ENCODE peak calls at places on chromosomes 2 and 18, in six cellular contexts. V is sigmoid colon, B is suprapubic skin, S is Panc1, G is GM23338, Y is breast epithelium. N is an unnamed sample.
A peak's percentile ranks its signal among the peaks of the same experiment; 100 is the strongest.

GRCh38 chr2:120005834-120006521 is 6.9 kb upstream of the EPB41L5 start:
- DNase-seq in B (no peak), V (no peak), G (no peak), S (no peak), Y (no peak), N (no peak)

GRCh38 chr2:101521497-101521896 is 46.6 kb upstream of the RFX8 start:
- DNase-seq in S (no peak), Y (no peak), B (no peak), V (no peak), G (no peak), N (no peak)

GRCh38 chr2:185787530-185788145 is 49.0 kb downstream of the FSIP2 start:
- DNase-seq in S (no peak), V (no peak), Y (no peak), B (no peak), G (no peak), N (no peak)

GRCh38 chr2:63425606-63426005 is 162.7 kb downstream of the WDPCP start:
- DNase-seq in G (no peak), S (no peak), V (no peak), Y (no peak), B (no peak), N (no peak)

GRCh38 chr2:190488516-190489220 is 45.9 kb downstream of the NEMP2 start:
- DNase-seq in V (no peak), G (no peak), B (no peak), Y (no peak), S (no peak), N (no peak)

GRCh38 chr2:109680523-109681297 is 66.5 kb downstream of the SOWAHC start:
- DNase-seq in B (peak; percentile 5), Y (no peak), S (no peak), V (no peak), G (no peak), N (no peak)

GRCh38 chr2:71282493-71282892 is 49.1 kb upstream of the ZNF638 start:
- DNase-seq in G (peak; percentile 26), V (no peak), B (no peak), S (peak; percentile 10), Y (no peak), N (no peak)

GRCh38 chr2:165469417-165469816 is at the start of gene CSRNP3:
- DNase-seq in S (no peak), G (peak; percentile 95), B (no peak), Y (peak; percentile 66), V (peak; percentile 84), N (no peak)

GRCh38 chr2:147082850-147083522 is 761.8 kb upstream of the ACVR2A start:
- DNase-seq in S (peak; percentile 50), B (no peak), V (no peak), G (peak; percentile 89), Y (peak; percentile 33), N (peak; percentile 13)

GRCh38 chr2:67581751-67582150 is 184.6 kb downstream of the ETAA1 start:
- DNase-seq in Y (no peak), G (peak; percentile 89), V (no peak), B (no peak), S (no peak), N (no peak)

GRCh38 chr2:237700583-237701032 is 73.2 kb downstream of the LRRFIP1 start:
- DNase-seq in S (no peak), B (peak; percentile 76), Y (no peak), G (peak; percentile 22), V (peak; percentile 92), N (peak; percentile 72)

GRCh38 chr2:222568866-222569265 is 87.0 kb downstream of the FARSB start:
- DNase-seq in B (no peak), V (peak; percentile 85), G (peak; percentile 32), S (no peak), Y (no peak), N (no peak)

GRCh38 chr2:55093381-55093780 is 43.1 kb upstream of the RTN4 start:
- DNase-seq in V (no peak), Y (no peak), S (no peak), B (no peak), G (no peak), N (peak; percentile 61)

GRCh38 chr18:70450658-70451253 is 161.9 kb downstream of the SOCS6 start:
- DNase-seq in G (peak; percentile 41), S (no peak), B (no peak), Y (no peak), V (no peak), N (no peak)

GRCh38 chr2:230671117-230671516 is 41.5 kb upstream of the CAB39 start:
- DNase-seq in V (no peak), B (no peak), S (no peak), G (no peak), Y (no peak), N (no peak)

GRCh38 chr18:75358928-75359327 is 68.6 kb downstream of the SMIM21 start:
- DNase-seq in G (no peak), S (no peak), Y (no peak), V (no peak), B (no peak), N (no peak)

GRCh38 chr2:158501301-158501700 is 44.5 kb downstream of the PKP4 start:
- DNase-seq in B (no peak), G (no peak), V (peak; percentile 59), S (no peak), Y (no peak), N (no peak)

GRCh38 chr2:19261061-19261460 is 97.4 kb downstream of the OSR1 start:
- DNase-seq in S (no peak), B (no peak), V (no peak), G (no peak), Y (no peak), N (no peak)

GRCh38 chr2:82740527-82740926 is 1718.6 kb downstream of the SUCLG1 start:
- DNase-seq in B (no peak), V (no peak), G (peak; percentile 11), Y (no peak), S (no peak), N (no peak)

GRCh38 chr18:79684283-79684631 is 4.7 kb downstream of the CTDP1 start:
- DNase-seq in V (no peak), B (no peak), G (no peak), S (no peak), Y (no peak), N (no peak)

GRCh38 chr18:51149605-51150429 is 47.7 kb downstream of the MEX3C start:
- DNase-seq in S (no peak), B (no peak), Y (no peak), G (no peak), V (no peak), N (no peak)

GRCh38 chr2:3039188-3040065 is 338.2 kb downstream of the EIPR1 start:
- DNase-seq in Y (no peak), S (no peak), B (no peak), V (no peak), G (no peak), N (no peak)

DNA sequence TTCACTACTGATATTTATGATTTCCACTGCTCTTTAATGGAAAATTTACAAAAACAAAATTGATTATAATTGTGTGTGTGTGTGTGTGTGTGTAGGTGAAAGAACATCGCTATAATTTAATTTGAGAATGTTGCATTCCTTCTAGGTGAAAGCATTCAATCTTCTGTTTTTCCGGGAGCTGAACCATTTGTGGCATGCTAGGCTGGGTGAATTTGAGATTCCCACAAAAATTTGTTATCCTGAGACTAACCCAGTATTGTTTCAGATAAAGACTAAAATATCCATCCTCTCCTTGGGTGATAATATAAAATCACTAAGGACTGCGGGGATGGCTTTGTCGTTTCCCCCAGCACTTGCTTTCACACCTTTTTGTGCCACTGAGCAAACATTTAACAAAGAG is 911.2 kb upstream of the PIK3C3 start:
- DNase-seq in S (no peak), G (no peak), V (no peak), Y (no peak), B (no peak), N (no peak)
- TF ChIP-seq POLR2AphosphoS5 in S (no peak), G (no peak), V (no peak), Y (no peak), B (no peak), N (no peak)

GRCh38 chr2:36512705-36513104 is 85.3 kb downstream of the FEZ2 start:
- DNase-seq in G (no peak), Y (no peak), B (no peak), S (no peak), V (no peak), N (no peak)

GRCh38 chr2:36509077-36509476 is 88.9 kb downstream of the FEZ2 start:
- DNase-seq in Y (no peak), B (no peak), V (no peak), S (no peak), G (no peak), N (no peak)

GRCh38 chr2:36502081-36502480 is 95.9 kb downstream of the FEZ2 start:
- DNase-seq in B (no peak), G (no peak), Y (no peak), V (no peak), S (no peak), N (no peak)

GRCh38 chr2:36511858-36512630 is 85.9 kb downstream of the FEZ2 start:
- DNase-seq in Y (no peak), G (no peak), B (no peak), V (no peak), S (no peak), N (no peak)

GRCh38 chr2:36507408-36507812 is 90.6 kb downstream of the FEZ2 start:
- DNase-seq in G (peak; percentile 94), Y (no peak), V (no peak), S (peak; percentile 52), B (no peak), N (no peak)
- TF ChIP-seq CTCF in G (peak; percentile 92), Y (no peak), V (peak; percentile 67), S (peak; percentile 94), B (no peak), N (peak; percentile 58)

GRCh38 chr2:172351586-172351985 is 75.8 kb upstream of the ITGA6 start:
- DNase-seq in S (no peak), Y (peak; percentile 36), B (no peak), G (no peak), V (no peak), N (no peak)

GRCh38 chr2:172345951-172346555 is 81.3 kb upstream of the ITGA6 start:
- DNase-seq in V (no peak), G (no peak), S (no peak), Y (no peak), B (no peak), N (no peak)

GRCh38 chr2:172348555-172349288 is 78.7 kb upstream of the ITGA6 start:
- DNase-seq in V (no peak), B (no peak), G (no peak), S (no peak), Y (no peak), N (no peak)

GRCh38 chr2:172354347-172354746 is 73.0 kb upstream of the ITGA6 start:
- DNase-seq in V (no peak), S (no peak), G (no peak), Y (no peak), B (no peak), N (no peak)

DNA sequence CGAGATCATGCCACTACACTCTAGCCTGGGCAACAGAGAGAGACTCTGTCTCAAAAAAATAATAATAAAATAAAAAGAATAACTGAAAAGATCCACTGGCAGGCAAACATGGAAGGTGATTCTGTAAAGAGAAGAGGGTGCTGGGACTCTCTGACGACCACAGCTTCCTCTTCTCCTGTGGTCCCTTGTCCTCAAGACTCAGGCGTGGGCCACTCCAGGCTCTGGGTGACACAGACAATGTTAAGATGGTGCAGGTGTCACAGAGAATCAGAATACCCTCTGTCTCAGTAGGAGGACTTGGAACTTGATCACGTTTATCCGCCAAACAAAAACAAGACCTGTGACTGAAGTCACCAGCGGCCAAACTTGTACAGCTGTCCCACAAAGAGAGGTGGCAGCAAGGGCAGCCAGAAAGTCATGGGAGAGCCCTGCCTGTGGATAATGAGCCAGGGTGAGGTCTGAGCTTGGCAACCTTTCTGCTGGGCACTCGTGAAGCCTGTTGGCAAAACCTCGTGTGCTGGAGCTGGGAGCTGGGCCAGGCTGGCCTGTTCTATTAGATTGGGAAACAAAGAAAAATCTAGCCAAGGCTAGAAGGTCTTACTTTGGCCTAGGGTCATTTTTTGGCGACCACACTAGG is 76.4 kb upstream of the ITGA6 start:
- DNase-seq in V (no peak), G (no peak), S (no peak), B (no peak), Y (peak; percentile 91), N (peak; percentile 60)
- TF ChIP-seq POLR2AphosphoS5 in V (no peak), G (no peak), S (no peak), B (no peak), Y (no peak), N (no peak)

GRCh38 chr18:72819050-72819449 is 48.7 kb downstream of the NETO1 start:
- DNase-seq in V (no peak), S (no peak), G (no peak), B (no peak), Y (no peak), N (no peak)
- TF ChIP-seq CTCF in V (no peak), S (no peak), G (no peak), B (no peak), Y (no peak), N (no peak)

N was measured in HL-60.